ENCODE peak calls at places on chromosomes 16 and 17, in six cellular contexts. O, J, R, X, V and T are unnamed samples.

GRCh38 chr16:56600398-56600999 is 7.9 kb upstream of the MT2A start:
- DNase-seq in J (no peak), X (peak), O (no peak), V (no peak), R (peak), T (peak)

GRCh38 chr16:84223456-84223855 is 16.4 kb downstream of the KCNG4 start:
- DNase-seq in J (no peak), O (no peak), X (no peak), R (no peak), V (no peak), T (no peak)

GRCh38 chr16:8730335-8730915 is 56.0 kb downstream of the ABAT start:
- DNase-seq in V (no peak), J (no peak), O (no peak), X (no peak), R (no peak), T (no peak)

GRCh38 chr17:50798424-50799344 is 31.4 kb upstream of the ANKRD40CL start:
- DNase-seq in R (no peak), O (no peak), J (no peak), X (no peak), V (no peak), T (no peak)

GRCh38 chr16:17511340-17511739 is 40.6 kb upstream of the XYLT1 start:
- DNase-seq in V (no peak), J (no peak), O (no peak), R (no peak), X (no peak), T (no peak)

GRCh38 chr16:63612462-63613227 is 1509.2 kb downstream of the CDH11 start:
- DNase-seq in X (no peak), V (no peak), O (no peak), R (no peak), J (no peak), T (no peak)

GRCh38 chr17:75390982-75391381 is 14.5 kb downstream of the GRB2 start:
- DNase-seq in X (no peak), O (no peak), R (no peak), V (no peak), J (no peak), T (no peak)

GRCh38 chr16:14486520-14487303 is 143.3 kb downstream of the PARN start:
- DNase-seq in V (no peak), R (peak), J (peak), X (no peak), O (peak), T (peak)

GRCh38 chr16:31819948-31820347 is 53.7 kb upstream of the ZNF267 start:
- DNase-seq in X (no peak), O (no peak), J (no peak), V (no peak), R (no peak), T (no peak)

GRCh38 chr17:37768438-37768837 is 23.6 kb upstream of the HNF1B start:
- DNase-seq in O (no peak), R (no peak), V (no peak), J (no peak), X (no peak), T (no peak)

GRCh38 chr16:83200005-83200779 is 573.4 kb downstream of the CDH13 start:
- DNase-seq in O (no peak), V (no peak), J (no peak), R (peak), X (no peak), T (no peak)

GRCh38 chr16:1946495-1947368 is 3.7 kb upstream of the MSRB1 start:
- DNase-seq in V (no peak), X (no peak), R (no peak), O (no peak), J (no peak), T (no peak)

GRCh38 chr16:17298238-17298637 is 172.5 kb downstream of the XYLT1 start:
- DNase-seq in J (no peak), X (no peak), V (no peak), O (no peak), R (no peak), T (no peak)

GRCh38 chr17:28892024-28892423 is 5.5 kb downstream of the FLOT2 start:
- DNase-seq in J (no peak), O (no peak), V (no peak), R (no peak), X (no peak), T (no peak)

GRCh38 chr17:68580236-68580903 is 20.8 kb downstream of the FAM20A start:
- DNase-seq in V (no peak), J (no peak), O (no peak), R (no peak), X (no peak), T (peak)

GRCh38 chr16:53457670-53458069 is 23.4 kb downstream of the RBL2 start:
- DNase-seq in O (peak), X (peak), J (no peak), R (no peak), V (peak), T (no peak)

GRCh38 chr16:2756288-2757015 is 4.0 kb downstream of the SRRM2 start:
- DNase-seq in O (no peak), J (no peak), R (no peak), V (no peak), X (no peak), T (no peak)

GRCh38 chr17:37089998-37090397 is 141.2 kb downstream of the AATF start:
- DNase-seq in J (no peak), O (no peak), R (no peak), X (peak), V (peak), T (no peak)

GRCh38 chr16:78194948-78195347 is 95.5 kb downstream of the WWOX start:
- DNase-seq in X (no peak), R (no peak), J (no peak), V (no peak), O (no peak), T (no peak)

GRCh38 chr16:22055881-22056280 is 36.5 kb upstream of the VWA3A start:
- DNase-seq in V (no peak), X (no peak), R (no peak), O (no peak), J (no peak), T (no peak)

GRCh38 chr16:22313141-22313781 is 16.1 kb downstream of the POLR3E start:
- DNase-seq in O (no peak), J (no peak), V (no peak), R (no peak), X (no peak), T (no peak)

GRCh38 chr17:79997004-79997673 is 38.5 kb downstream of the TBC1D16 start:
- DNase-seq in R (no peak), X (peak), J (no peak), V (peak), O (no peak), T (no peak)

GRCh38 chr16:15482068-15482747 is 47.8 kb downstream of the BMERB1 start:
- DNase-seq in X (peak), R (peak), O (peak), V (peak), J (peak), T (peak)

GRCh38 chr16:55331648-55332185 is 7.7 kb downstream of the IRX6 start:
- DNase-seq in V (no peak), X (no peak), O (no peak), J (no peak), R (no peak), T (no peak)

GRCh38 chr17:72826602-72827001 is 265.9 kb downstream of the SLC39A11 start:
- DNase-seq in X (no peak), V (no peak), O (no peak), R (no peak), J (no peak), T (no peak)

GRCh38 chr17:73646409-73647305 is 2.4 kb upstream of the SDK2 start:
- DNase-seq in J (no peak), V (no peak), O (no peak), X (peak), R (no peak), T (no peak)

GRCh38 chr17:29715680-29716079 is 93.0 kb upstream of the CORO6 start:
- DNase-seq in O (no peak), X (no peak), J (no peak), V (no peak), R (no peak), T (no peak)

GRCh38 chr17:5846001-5846400 is 224.2 kb upstream of the WSCD1 start:
- DNase-seq in O (no peak), J (no peak), V (no peak), R (no peak), X (no peak), T (no peak)

GRCh38 chr17:977163-977562 is 2.4 kb downstream of the NXN start:
- DNase-seq in X (no peak), O (no peak), J (no peak), V (no peak), R (no peak), T (no peak)

GRCh38 chr16:81655474-81656162 is 123.5 kb upstream of the PLCG2 start:
- DNase-seq in O (no peak), R (no peak), J (no peak), V (no peak), X (no peak), T (no peak)

GRCh38 chr16:68447721-68448359 is 468 bp downstream of the SMPD3 start:
- DNase-seq in V (no peak), O (no peak), R (no peak), J (no peak), X (peak), T (no peak)

GRCh38 chr17:45325810-45326209 is 9.0 kb upstream of the MAP3K14 start:
- DNase-seq in O (no peak), V (no peak), J (no peak), R (no peak), X (no peak), T (no peak)

GRCh38 chr16:74315059-74315458 is 18.4 kb downstream of the PSMD7 start:
- DNase-seq in X (no peak), O (no peak), J (no peak), R (no peak), V (no peak), T (no peak)